ENCODE peak calls at places on chromosomes 12 and 14, in ten cellular contexts. X is PC-9, T is transverse colon, S is esophagus muscularis mucosa, H is heart right ventricle, B is SJSA1, V is pancreas, C is neural progenitor cell, A is stomach, Z is SK-N-SH. U is an unnamed sample. For H3K27me3, the result is how much of the 10 kb centered on the place peaks cover.

GRCh38 chr12:78191611-78192010 is 360.9 kb downstream of the NAV3 start:
- DNase-seq in S (no peak), A (no peak), V (no peak), C (no peak), B (no peak), T (no peak), H (no peak), Z (no peak), X (no peak), U (no peak)

GRCh38 chr14:77097006-77097688 is 911 bp upstream of the CIPC start:
- DNase-seq in H (no peak), Z (no peak), A (no peak), V (no peak), T (no peak), S (no peak), B (no peak), C (no peak), X (no peak), U (no peak)

GRCh38 chr14:53062856-53063255 is 90.3 kb downstream of the DDHD1 start:
- DNase-seq in T (no peak), X (no peak), C (no peak), V (no peak), Z (no peak), S (no peak), A (no peak), B (no peak), H (no peak), U (no peak)

GRCh38 chr12:58465418-58465817 is 454.9 kb downstream of the LRIG3 start:
- DNase-seq in S (no peak), H (no peak), V (no peak), B (peak), T (no peak), C (no peak), Z (no peak), X (no peak), A (no peak), U (no peak)

GRCh38 chr14:22565391-22565945 is 23.6 kb downstream of the DAD1 start:
- DNase-seq in S (no peak), Z (no peak), T (no peak), X (no peak), C (no peak), V (no peak), A (no peak), H (no peak), B (no peak), U (no peak)

GRCh38 chr14:93969082-93969828 is 7.1 kb downstream of the ASB2 start:
- DNase-seq in S (no peak), A (no peak), B (no peak), Z (no peak), C (no peak), T (no peak), V (no peak), H (peak), X (no peak), U (peak)

GRCh38 chr12:19058235-19059021 is 71.1 kb upstream of the PLEKHA5 start:
- DNase-seq in S (no peak), Z (peak), V (no peak), X (no peak), C (no peak), A (no peak), T (no peak), B (peak), H (no peak), U (no peak)

GRCh38 chr14:62428429-62429203 is 616.6 kb downstream of the KCNH5 start:
- DNase-seq in V (no peak), X (peak), T (no peak), H (no peak), B (peak), S (no peak), A (no peak), C (no peak), Z (no peak), U (no peak)

GRCh38 chr12:99713946-99714520 is 66.5 kb downstream of the GARIN6 start:
- DNase-seq in T (no peak), A (no peak), X (no peak), V (no peak), S (no peak), H (no peak), C (no peak), B (peak), Z (no peak), U (no peak)

GRCh38 chr12:93825926-93826599 is 148.9 kb downstream of the CRADD start:
- DNase-seq in A (no peak), H (no peak), C (no peak), X (no peak), S (no peak), Z (no peak), T (no peak), V (no peak), B (no peak), U (no peak)
- H3K4me3 ChIP-seq in A (no peak), H (no peak), C (no peak), X (no peak), S (no peak), Z (no peak), T (no peak), V (no peak), B (no peak), U (peak)

GRCh38 chr12:94875525-94875924 is 128.0 kb downstream of the NDUFA12 start:
- DNase-seq in Z (peak), T (no peak), C (peak), V (no peak), B (no peak), S (peak), A (no peak), X (peak), H (no peak), U (no peak)
- H3K27me3 ChIP-seq in Z (under half), T (half or more), C (half or more), V (under half), B (under half), S (under half), A (under half), X (under half), H (half or more), U (under half)

GRCh38 chr12:118302053-118302452 is 70.7 kb downstream of the TAOK3 start:
- DNase-seq in V (no peak), X (peak), C (no peak), S (no peak), B (no peak), A (no peak), Z (no peak), H (no peak), T (no peak), U (no peak)

GRCh38 chr12:118311666-118312065 is 61.0 kb downstream of the TAOK3 start:
- DNase-seq in S (no peak), X (no peak), V (no peak), C (no peak), B (no peak), H (no peak), A (no peak), Z (no peak), T (no peak), U (no peak)

GRCh38 chr12:118304093-118304492 is 68.6 kb downstream of the TAOK3 start:
- DNase-seq in S (no peak), Z (no peak), T (no peak), X (no peak), C (no peak), V (no peak), A (no peak), B (no peak), H (no peak), U (no peak)

GRCh38 chr12:118310320-118310719 is 62.4 kb downstream of the TAOK3 start:
- DNase-seq in C (no peak), X (no peak), Z (no peak), H (no peak), T (no peak), B (no peak), A (no peak), V (no peak), S (no peak), U (no peak)

DNA sequence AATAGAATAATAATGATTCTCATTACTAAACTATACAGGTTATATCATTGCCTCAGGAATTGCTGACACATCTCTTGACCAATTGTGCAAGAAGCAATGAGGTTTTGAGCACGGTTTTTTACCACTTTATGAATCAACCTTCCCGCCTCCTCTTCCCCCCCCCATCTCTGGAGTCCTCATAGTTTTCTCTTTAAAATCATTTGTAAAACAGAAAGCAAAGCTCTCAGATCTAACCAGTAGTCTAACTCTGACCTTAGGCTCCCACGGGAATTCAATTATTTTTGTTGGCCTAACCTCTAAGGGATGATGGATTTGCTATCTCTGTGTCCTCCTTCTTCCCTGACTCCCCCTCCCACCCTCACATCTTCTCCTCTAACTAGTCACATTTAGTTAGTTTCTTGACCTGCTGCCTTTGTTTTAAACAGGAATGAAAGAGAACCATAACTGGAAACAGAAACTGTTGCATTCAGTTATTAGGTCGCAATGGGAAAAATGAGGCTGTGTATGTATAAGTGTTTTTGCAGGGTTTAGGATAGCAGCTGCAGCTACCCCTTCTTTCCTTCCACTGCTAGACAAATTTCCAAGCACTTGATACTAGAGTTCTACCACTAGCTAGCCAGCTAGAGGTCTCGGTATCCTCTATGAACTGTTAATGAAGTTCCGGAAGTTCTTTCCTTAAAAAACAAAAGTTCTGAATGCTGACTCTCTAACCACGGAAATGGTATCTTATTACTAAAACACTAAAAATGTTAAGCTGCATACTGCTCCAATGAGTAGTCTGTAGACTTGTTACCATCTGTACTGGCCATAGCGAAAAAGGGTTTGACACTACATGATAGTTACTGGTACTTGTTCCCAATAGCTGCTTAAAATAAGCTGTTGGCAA is 65.4 kb downstream of the TAOK3 start:
- DNase-seq in A (no peak), B (peak), X (peak), V (no peak), Z (no peak), T (no peak), S (no peak), C (no peak), H (peak), U (no peak)
- H3K4me3 ChIP-seq in A (no peak), B (peak), X (peak), V (no peak), Z (peak), T (no peak), S (no peak), C (no peak), H (peak), U (peak)

DNA sequence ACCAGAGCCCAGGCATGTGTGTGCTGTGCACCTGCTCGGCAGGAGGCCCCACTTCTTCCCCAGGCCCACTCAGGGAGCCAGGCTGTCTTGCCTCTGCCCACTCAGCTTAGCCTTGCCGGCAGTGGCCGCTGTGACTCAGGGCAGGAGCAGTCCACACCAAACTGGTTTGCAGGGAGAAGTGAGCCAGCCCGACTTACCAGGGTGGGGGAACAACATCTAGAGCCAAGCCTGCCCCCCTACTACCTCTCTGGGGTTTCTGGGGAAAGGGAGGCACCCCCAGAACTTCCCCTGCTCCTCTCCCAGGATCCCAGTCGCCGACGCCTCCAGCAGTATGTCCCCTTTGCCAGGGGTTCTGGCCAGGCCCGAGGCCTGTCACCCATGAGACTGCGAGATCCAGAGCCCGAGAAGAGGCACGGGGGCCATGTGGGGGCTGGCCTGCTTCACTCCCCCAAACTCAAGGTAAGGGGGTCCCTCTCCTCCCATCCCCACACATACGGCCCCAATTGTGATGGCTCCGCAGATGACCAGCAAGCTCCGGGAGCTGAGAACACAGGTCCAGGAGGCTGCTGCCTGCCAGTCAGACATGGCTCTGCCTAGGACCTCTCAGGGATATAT is 3.0 kb downstream of the PLEKHG6 start:
- DNase-seq in B (no peak), S (no peak), C (no peak), V (no peak), X (no peak), T (no peak), Z (no peak), A (no peak), H (no peak), U (peak)
- H3K27me3 ChIP-seq in B (under half), S (under half), C (under half), V (under half), X (under half), T (under half), Z (under half), A (under half), H (under half), U (under half)

GRCh38 chr12:75812341-75813018 is 219.1 kb downstream of the PHLDA1 start:
- DNase-seq in C (peak), T (no peak), B (no peak), Z (peak), A (no peak), H (no peak), S (no peak), X (no peak), V (no peak), U (no peak)
- H3K4me3 ChIP-seq in C (no peak), T (no peak), B (no peak), Z (peak), A (no peak), H (no peak), S (no peak), X (no peak), V (no peak), U (no peak)

DNA sequence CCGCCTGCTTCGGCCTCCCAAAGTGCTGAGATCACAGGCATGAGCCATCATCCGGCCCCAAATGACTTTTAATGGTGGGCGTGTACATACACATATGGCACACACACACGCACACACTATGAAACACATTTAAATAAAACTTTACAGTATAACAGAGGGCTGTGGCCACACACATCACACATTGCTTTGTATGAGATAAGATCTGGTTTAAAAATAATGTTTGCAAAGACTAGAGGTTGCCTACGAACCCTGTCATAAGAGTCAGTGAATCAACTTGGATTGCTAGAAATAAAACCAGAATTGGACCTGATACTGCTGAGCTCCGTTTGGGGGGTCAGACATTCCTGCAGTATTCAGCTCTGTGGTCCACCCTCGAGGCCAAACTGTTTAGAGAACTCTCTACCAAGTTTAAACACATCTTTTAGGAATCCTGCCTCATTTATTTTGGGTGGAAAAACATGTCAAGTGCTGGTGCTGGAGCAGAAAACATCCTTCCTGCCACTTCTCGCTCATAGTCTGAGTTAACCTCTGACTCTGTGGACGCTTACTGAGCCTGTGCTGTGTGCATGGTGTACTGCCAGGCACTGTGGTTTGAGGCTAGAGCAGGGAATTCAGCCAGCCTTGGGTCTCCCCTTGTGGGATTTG is 47.8 kb upstream of the EML1 start:
- DNase-seq in B (peak), A (no peak), X (no peak), T (no peak), V (no peak), S (no peak), H (no peak), Z (no peak), C (no peak), U (no peak)
- H3K27me3 ChIP-seq in B (under half), A (under half), X (under half), T (under half), V (under half), S (under half), H (under half), Z (under half), C (under half), U (under half)

DNA sequence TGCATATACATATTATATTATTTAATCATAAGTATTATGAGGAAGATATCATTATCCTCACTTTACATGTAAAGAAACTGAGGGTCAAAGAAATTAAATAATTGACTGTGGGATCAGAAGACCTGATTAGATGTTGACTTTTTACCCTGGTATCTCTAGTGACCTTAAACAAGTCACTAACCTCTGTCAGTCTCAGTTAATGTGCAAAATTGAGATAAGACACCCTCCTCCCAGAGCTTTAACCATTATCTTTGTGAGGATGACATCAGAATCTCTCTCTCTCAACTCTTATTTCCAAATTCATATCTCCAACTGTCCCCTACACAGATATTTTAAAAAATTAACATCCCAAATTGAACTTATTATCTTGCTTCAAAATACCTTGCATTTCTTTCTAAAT is 177.8 kb downstream of the KLHL28 start:
- DNase-seq in Z (no peak), B (no peak), H (no peak), V (no peak), S (no peak), C (no peak), A (no peak), T (no peak), X (no peak), U (no peak)
- H3K4me3 ChIP-seq in Z (no peak), B (no peak), H (no peak), V (no peak), S (no peak), C (no peak), A (no peak), T (no peak), X (no peak), U (no peak)

GRCh38 chr12:132391326-132392041 is 62.1 kb upstream of the GALNT9 start:
- DNase-seq in A (no peak), X (no peak), S (no peak), V (no peak), B (no peak), T (no peak), C (no peak), Z (no peak), H (no peak), U (no peak)

GRCh38 chr12:132388379-132389015 is 59.1 kb upstream of the GALNT9 start:
- DNase-seq in V (no peak), Z (no peak), H (no peak), T (no peak), X (no peak), C (no peak), A (no peak), B (no peak), S (no peak), U (no peak)

GRCh38 chr12:132389526-132390286 is 60.3 kb upstream of the GALNT9 start:
- DNase-seq in B (no peak), C (no peak), X (no peak), T (no peak), A (no peak), H (no peak), V (no peak), S (no peak), Z (peak), U (no peak)

GRCh38 chr12:132389066-132389465 is 59.7 kb upstream of the GALNT9 start:
- DNase-seq in S (no peak), C (no peak), X (no peak), H (no peak), T (no peak), B (no peak), V (no peak), A (no peak), Z (no peak), U (no peak)

DNA sequence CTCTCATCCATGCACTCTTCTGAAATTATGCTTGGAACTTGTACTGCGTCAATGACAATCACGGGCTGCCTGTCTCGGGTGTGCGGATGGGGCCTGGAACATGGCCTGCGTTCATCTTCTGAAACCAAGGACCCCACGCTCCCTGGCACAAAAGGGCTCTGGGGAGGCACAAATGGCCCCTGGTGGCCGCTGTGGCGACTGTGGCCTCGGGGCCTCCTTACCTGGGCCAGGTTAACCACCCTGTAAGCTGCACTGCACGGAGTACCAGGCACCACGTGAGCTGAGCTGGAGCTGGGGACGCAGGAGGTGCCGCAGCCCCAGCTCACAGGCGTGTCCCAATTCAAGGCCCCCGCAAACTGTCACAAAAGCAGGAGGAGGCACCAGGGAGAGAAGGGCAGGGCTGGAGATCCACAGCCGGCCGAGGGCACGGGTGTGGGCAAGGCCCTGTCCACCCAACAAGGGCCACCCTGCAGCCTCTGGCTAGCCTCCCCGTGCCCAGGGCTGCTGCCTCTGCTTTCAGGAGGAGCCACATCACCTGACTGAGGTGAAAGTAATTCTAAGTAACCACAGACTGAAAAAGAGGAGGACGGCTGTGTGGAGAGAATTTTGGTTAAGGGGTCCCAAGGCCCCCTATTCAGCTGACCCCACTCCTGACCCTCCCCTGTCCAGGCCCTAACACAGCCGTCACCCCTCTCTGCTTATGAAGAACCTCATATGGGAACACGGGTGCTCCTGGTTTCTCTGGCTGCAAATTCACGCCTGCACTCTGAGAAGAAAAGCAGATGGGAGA is 61.1 kb upstream of the GALNT9 start:
- DNase-seq in T (no peak), Z (no peak), V (no peak), B (no peak), A (no peak), C (no peak), X (no peak), S (no peak), H (no peak), U (no peak)
- H3K27me3 ChIP-seq in T (half or more), Z (half or more), V (under half), B (under half), A (under half), C (half or more), X (half or more), S (under half), H (half or more), U (under half)

GRCh38 chr14:66657780-66658179 is 149.8 kb downstream of the GPHN start:
- DNase-seq in S (no peak), Z (no peak), T (no peak), H (no peak), V (no peak), B (no peak), C (no peak), X (no peak), A (no peak), U (no peak)

DNA sequence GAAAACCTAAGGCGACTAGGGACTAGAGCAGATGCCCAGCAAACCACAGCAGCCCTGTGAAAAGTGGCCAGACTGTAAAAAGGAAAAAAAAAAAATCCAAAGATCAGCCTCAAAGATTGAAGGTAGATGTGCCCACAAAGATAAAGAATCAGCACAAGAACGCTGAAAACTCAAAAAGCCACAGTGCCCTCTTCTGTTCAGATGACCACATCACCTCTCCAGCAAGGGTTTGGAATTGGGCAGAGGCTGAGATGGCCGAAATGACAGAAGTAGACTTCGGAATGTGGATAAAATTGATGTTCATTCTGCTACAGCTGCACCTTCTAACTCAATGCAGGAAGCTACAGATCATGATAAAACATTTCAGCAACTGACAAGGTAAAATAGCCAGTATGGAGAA is 154.4 kb downstream of the GPHN start:
- DNase-seq in X (no peak), C (peak), T (no peak), H (no peak), V (no peak), S (no peak), Z (no peak), A (no peak), B (no peak), U (no peak)
- H3K4me3 ChIP-seq in X (no peak), C (no peak), T (no peak), H (no peak), V (no peak), S (no peak), Z (no peak), A (no peak), B (no peak), U (no peak)

U was measured in aorta.